ENCODE peak calls at places on chromosomes 5 and 9, in seven cellular contexts. C is IMR-90, D is kidney epithelial cell, V is left ventricle myocardium inferior, A is lower lobe of right lung, E is omental fat pad, M is spleen. J is an unnamed sample.

GRCh38 chr5:96809898-96810297 is 2.2 kb upstream of the ERAP1 start:
- DNase-seq in C (no peak), D (no peak), V (no peak), A (peak; percentile 53), E (no peak), M (no peak), J (no peak)

GRCh38 chr5:158812381-158812780 is 287.3 kb downstream of the EBF1 start:
- DNase-seq in C (no peak), D (no peak), V (peak; percentile 18), A (no peak), E (no peak), M (peak; percentile 91), J (no peak)

GRCh38 chr9:27491164-27491563 is 32.9 kb upstream of the IFNK start:
- DNase-seq in C (no peak), D (no peak), V (no peak), A (no peak), E (no peak), M (no peak), J (no peak)

GRCh38 chr5:144028644-144029043 is 141.8 kb downstream of the YIPF5 start:
- DNase-seq in C (peak; percentile 84), D (no peak), V (no peak), A (no peak), E (no peak), M (no peak), J (no peak)

GRCh38 chr9:129649726-129650679 is 8.1 kb upstream of the ASB6 start:
- DNase-seq in C (no peak), D (no peak), V (no peak), A (no peak), E (no peak), M (no peak), J (no peak)

GRCh38 chr9:95067888-95068287 is 249.6 kb downstream of the FANCC start:
- DNase-seq in C (no peak), D (no peak), V (no peak), A (no peak), E (no peak), M (no peak), J (no peak)

GRCh38 chr5:124546643-124547042 is 199.8 kb downstream of the ZNF608 start:
- DNase-seq in C (peak; percentile 35), D (peak; percentile 7), V (no peak), A (no peak), E (no peak), M (no peak), J (no peak)

GRCh38 chr9:97437151-97437550 is 25.3 kb downstream of the TDRD7 start:
- DNase-seq in C (no peak), D (no peak), V (no peak), A (no peak), E (no peak), M (no peak), J (no peak)

GRCh38 chr5:59276277-59276647 is 617.3 kb downstream of the PDE4D start:
- DNase-seq in C (no peak), D (no peak), V (no peak), A (no peak), E (no peak), M (no peak), J (no peak)

GRCh38 chr5:10021248-10021647 is 228.4 kb downstream of the ATPSCKMT start:
- DNase-seq in C (peak; percentile 6), D (no peak), V (no peak), A (no peak), E (no peak), M (no peak), J (no peak)

GRCh38 chr5:153147891-153148623 is 342.4 kb upstream of the GRIA1 start:
- DNase-seq in C (no peak), D (peak; percentile 43), V (no peak), A (no peak), E (no peak), M (no peak), J (no peak)

GRCh38 chr5:154743812-154744211 is 11.4 kb upstream of the LARP1 start:
- DNase-seq in C (no peak), D (no peak), V (no peak), A (no peak), E (no peak), M (no peak), J (no peak)

GRCh38 chr5:40733842-40734563 is 21.8 kb downstream of the TTC33 start:
- DNase-seq in C (no peak), D (no peak), V (no peak), A (no peak), E (no peak), M (no peak), J (no peak)

GRCh38 chr5:160923927-160924705 is 72.1 kb upstream of the ATP10B start:
- DNase-seq in C (no peak), D (peak; percentile 5), V (no peak), A (peak; percentile 59), E (no peak), M (no peak), J (no peak)

GRCh38 chr9:86443992-86444391 is 89.8 kb upstream of the TUT7 start:
- DNase-seq in C (no peak), D (no peak), V (no peak), A (no peak), E (no peak), M (no peak), J (no peak)

GRCh38 chr9:90165281-90165680 is 477.3 kb downstream of the DIRAS2 start:
- DNase-seq in C (no peak), D (no peak), V (no peak), A (no peak), E (no peak), M (no peak), J (no peak)

GRCh38 chr5:66877843-66878242 is 281.6 kb downstream of the MAST4 start:
- DNase-seq in C (peak; percentile 47), D (no peak), V (no peak), A (no peak), E (no peak), M (no peak), J (no peak)

GRCh38 chr5:160835376-160835775 is 16.6 kb downstream of the ATP10B start:
- DNase-seq in C (no peak), D (no peak), V (no peak), A (no peak), E (no peak), M (no peak), J (no peak)

GRCh38 chr5:36712719-36713118 is 106.3 kb downstream of the SLC1A3 start:
- DNase-seq in C (no peak), D (no peak), V (no peak), A (no peak), E (no peak), M (no peak), J (no peak)

GRCh38 chr5:135135530-135136201 is 101.6 kb upstream of the PITX1 start:
- DNase-seq in C (peak; percentile 79), D (no peak), V (peak; percentile 44), A (peak; percentile 65), E (no peak), M (no peak), J (no peak)

GRCh38 chr5:160800375-160800774 is 51.6 kb downstream of the ATP10B start:
- DNase-seq in C (no peak), D (no peak), V (no peak), A (no peak), E (no peak), M (no peak), J (no peak)

DNA sequence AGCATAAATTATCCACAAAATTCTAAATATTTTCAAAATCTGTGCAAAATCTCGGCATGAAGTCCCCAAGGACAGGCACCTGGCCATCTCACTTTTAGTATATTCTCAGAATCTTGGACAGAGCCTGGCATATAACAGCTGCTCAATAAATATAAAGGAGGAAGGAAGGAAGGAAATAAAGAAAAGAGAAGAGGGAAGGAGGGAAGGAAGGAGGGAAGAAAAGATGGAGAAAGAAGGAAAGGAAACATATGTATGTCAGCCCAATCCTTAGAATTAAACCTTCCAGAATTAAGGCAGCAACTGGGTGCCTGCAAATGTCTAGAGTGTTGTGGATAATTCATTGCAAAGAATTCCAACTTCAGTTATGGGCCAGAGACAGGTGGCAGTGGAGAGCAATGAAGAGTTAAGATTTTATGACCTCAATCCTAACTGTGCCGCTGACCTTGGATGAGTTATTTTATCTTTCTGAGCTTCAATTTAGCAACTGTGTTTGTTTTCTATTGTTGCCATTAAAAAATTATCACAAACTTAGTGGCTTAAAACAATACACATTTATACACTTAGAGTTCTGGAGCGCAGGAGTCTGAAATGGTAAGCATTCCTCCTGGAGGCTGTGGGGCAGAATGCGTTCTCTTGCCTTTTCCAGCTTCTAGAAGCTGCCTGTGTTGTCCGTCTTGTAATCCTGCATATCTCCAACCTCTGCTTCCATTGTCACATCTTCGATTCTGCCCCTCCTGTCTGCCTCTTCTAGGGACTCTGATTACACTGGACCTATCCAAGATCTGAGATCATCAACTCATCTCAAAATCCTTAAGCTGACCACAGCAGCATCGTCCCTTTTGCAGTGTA is 200.8 kb upstream of the MSX2 start:
- DNase-seq in C (no peak), D (no peak), V (no peak), A (no peak), E (no peak), M (no peak), J (no peak)
- TF ChIP-seq CTCF in C (peak; percentile 21), D (peak; percentile 15), V (no peak), A (no peak), E (no peak), M (no peak), J (no peak)

DNA sequence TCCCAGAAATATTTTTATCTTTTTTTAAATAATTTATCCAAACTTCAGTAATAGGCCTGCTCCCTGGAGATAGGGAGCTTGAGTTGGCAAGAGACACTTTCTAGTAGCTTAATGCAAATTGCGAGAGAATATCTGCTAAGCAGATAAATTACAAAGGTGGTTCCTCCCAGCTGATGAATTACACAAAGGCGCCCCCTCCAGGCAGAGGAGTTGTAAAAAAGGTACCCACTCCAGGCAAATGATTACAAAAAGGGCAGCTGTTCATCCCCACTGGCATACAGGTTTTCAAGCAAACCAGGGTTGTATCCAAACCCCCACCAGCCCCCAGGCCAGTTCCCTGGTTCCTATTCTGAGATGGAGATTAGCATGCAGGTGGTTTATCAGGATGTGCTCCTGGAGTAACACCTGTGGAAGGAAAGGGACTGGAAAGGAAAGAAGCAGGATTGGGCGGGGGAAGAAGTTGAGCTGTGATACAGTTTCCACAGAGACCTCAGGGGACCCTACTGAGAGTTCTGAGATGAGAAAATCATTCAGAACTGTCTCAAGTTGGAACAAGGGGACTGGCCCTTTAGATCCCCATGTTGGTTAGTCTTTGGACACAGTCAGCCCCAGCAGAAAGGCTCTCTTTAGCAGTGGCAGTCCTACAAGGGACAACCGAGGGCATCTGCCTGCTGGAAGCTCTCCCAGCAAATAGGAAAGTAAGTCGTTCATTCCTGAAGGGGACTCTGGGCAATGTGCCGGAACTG is 25.5 kb downstream of the ESM1 start:
- DNase-seq in C (no peak), D (no peak), V (no peak), A (no peak), E (no peak), M (no peak), J (no peak)
- TF ChIP-seq CTCF in C (peak; percentile 22), D (peak; percentile 33), V (no peak), A (no peak), E (no peak), M (no peak), J (peak; percentile 27)

DNA sequence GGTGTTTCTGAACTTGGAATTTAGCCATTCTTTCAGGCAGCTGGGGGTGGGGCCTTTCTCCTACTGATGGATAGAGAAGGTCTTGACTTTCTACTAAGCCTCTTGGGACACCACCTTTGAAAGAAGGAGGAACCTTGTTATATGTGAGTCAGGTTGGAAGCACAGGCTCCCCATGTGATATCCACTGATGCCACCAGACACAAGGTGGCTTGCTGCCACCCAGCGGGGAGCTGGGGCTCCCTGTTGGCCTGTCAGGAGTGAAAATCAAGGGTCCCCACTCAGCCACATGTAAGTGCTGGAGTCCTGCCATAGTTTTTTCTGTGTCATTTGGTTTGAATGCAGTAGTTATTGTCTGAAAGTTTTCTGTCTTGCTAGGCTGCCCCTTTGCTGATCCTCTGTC is 252.4 kb upstream of the NFIL3 start:
- DNase-seq in C (no peak), D (no peak), V (no peak), A (no peak), E (no peak), M (no peak), J (no peak)
- TF ChIP-seq CTCF in C (peak; percentile 9), D (no peak), V (peak; percentile 25), A (no peak), E (no peak), M (no peak), J (no peak)

GRCh38 chr5:1886634-1887399 is 4.1 kb upstream of the IRX4 start:
- DNase-seq in C (no peak), D (no peak), V (no peak), A (peak; percentile 38), E (no peak), M (peak; percentile 47), J (no peak)
- TF ChIP-seq CTCF in C (no peak), D (no peak), V (peak; percentile 32), A (no peak), E (no peak), M (no peak), J (no peak)

J was measured in natural killer cell.